ENCODE peak calls at places on chromosomes 6 and 20, in four cellular contexts. One of them, this sample, is unnamed.

GRCh38 chr6:2589171-2589661 is 161.5 kb downstream of the MYLK4 start:
- DNase-seq in GM13976: no peak
- DNase-seq in sigmoid colon: no peak
- DNase-seq in pancreas: no peak
- DNase-seq in this sample: no peak

GRCh38 chr6:107713214-107713962 is 110.7 kb downstream of the SCML4 start:
- DNase-seq in pancreas: no peak
- DNase-seq in sigmoid colon: no peak
- DNase-seq in GM13976: no peak
- DNase-seq in this sample: no peak

GRCh38 chr20:46062621-46063020 is 27.1 kb downstream of the NCOA5 start:
- DNase-seq in pancreas: no peak
- DNase-seq in GM13976: no peak
- DNase-seq in sigmoid colon: peak
- DNase-seq in this sample: no peak

GRCh38 chr6:132161283-132161682 is 210.1 kb upstream of the CCN2 start:
- DNase-seq in sigmoid colon: no peak
- DNase-seq in GM13976: no peak
- DNase-seq in pancreas: no peak
- DNase-seq in this sample: no peak

GRCh38 chr20:43983904-43984361 is 69.3 kb downstream of the TOX2 start:
- DNase-seq in GM13976: no peak
- DNase-seq in sigmoid colon: no peak
- DNase-seq in pancreas: no peak
- DNase-seq in this sample: no peak

GRCh38 chr6:390914-391558 is 516 bp upstream of the IRF4 start:
- DNase-seq in pancreas: no peak
- DNase-seq in sigmoid colon: no peak
- DNase-seq in GM13976: peak
- DNase-seq in this sample: no peak

GRCh38 chr6:37572340-37572739 is 72.6 kb upstream of the CCDC167 start:
- DNase-seq in GM13976: no peak
- DNase-seq in pancreas: no peak
- DNase-seq in sigmoid colon: no peak
- DNase-seq in this sample: no peak

GRCh38 chr6:25312703-25313102 is 33.5 kb downstream of the CARMIL1 start:
- DNase-seq in pancreas: no peak
- DNase-seq in GM13976: no peak
- DNase-seq in sigmoid colon: no peak
- DNase-seq in this sample: no peak

GRCh38 chr6:124007915-124008688 is 204.4 kb downstream of the NKAIN2 start:
- DNase-seq in pancreas: no peak
- DNase-seq in GM13976: no peak
- DNase-seq in sigmoid colon: no peak
- DNase-seq in this sample: no peak

GRCh38 chr6:156425374-156425773 is 351.8 kb upstream of the ARID1B start:
- DNase-seq in pancreas: no peak
- DNase-seq in GM13976: no peak
- DNase-seq in sigmoid colon: no peak
- DNase-seq in this sample: no peak

GRCh38 chr6:80022803-80023202 is 18.4 kb downstream of the TTK start:
- DNase-seq in pancreas: no peak
- DNase-seq in GM13976: no peak
- DNase-seq in sigmoid colon: no peak
- DNase-seq in this sample: no peak

GRCh38 chr20:59858425-59858824 is 75.0 kb downstream of the SYCP2 start:
- DNase-seq in pancreas: no peak
- DNase-seq in GM13976: no peak
- DNase-seq in sigmoid colon: no peak
- DNase-seq in this sample: no peak

GRCh38 chr20:20827992-20828597 is 115.7 kb upstream of the RALGAPA2 start:
- DNase-seq in sigmoid colon: no peak
- DNase-seq in GM13976: no peak
- DNase-seq in pancreas: no peak
- DNase-seq in this sample: no peak

GRCh38 chr6:31083742-31084354 is 28.5 kb downstream of the C6orf15 start:
- DNase-seq in sigmoid colon: no peak
- DNase-seq in GM13976: peak
- DNase-seq in pancreas: no peak
- DNase-seq in this sample: no peak

GRCh38 chr6:120108061-120108795 is 758.7 kb upstream of the MAN1A1 start:
- DNase-seq in pancreas: no peak
- DNase-seq in GM13976: no peak
- DNase-seq in sigmoid colon: no peak
- DNase-seq in this sample: no peak

GRCh38 chr6:111154981-111155380 is 67.7 kb downstream of the SLC16A10 start:
- DNase-seq in sigmoid colon: no peak
- DNase-seq in GM13976: no peak
- DNase-seq in pancreas: no peak
- DNase-seq in this sample: no peak

GRCh38 chr6:30884521-30885480 is 482 bp downstream of the DDR1 start:
- DNase-seq in sigmoid colon: peak
- DNase-seq in GM13976: peak
- DNase-seq in pancreas: peak
- DNase-seq in this sample: peak

GRCh38 chr6:35096129-35096852 is 44.8 kb downstream of the TCP11 start:
- DNase-seq in GM13976: no peak
- DNase-seq in sigmoid colon: no peak
- DNase-seq in pancreas: no peak
- DNase-seq in this sample: no peak

GRCh38 chr20:41366546-41367392 is at the start of gene EMILIN3:
- DNase-seq in GM13976: no peak
- DNase-seq in pancreas: no peak
- DNase-seq in sigmoid colon: no peak
- DNase-seq in this sample: peak

GRCh38 chr6:4844108-4844507 is 67.9 kb downstream of the CDYL start:
- DNase-seq in sigmoid colon: no peak
- DNase-seq in pancreas: no peak
- DNase-seq in GM13976: no peak
- DNase-seq in this sample: no peak
- TF ChIP-seq CTCF in sigmoid colon: no peak
- TF ChIP-seq CTCF in pancreas: no peak
- TF ChIP-seq CTCF in GM13976: no peak
- TF ChIP-seq CTCF in this sample: no peak

GRCh38 chr6:55668625-55669024 is 89.6 kb upstream of the HMGCLL1 start:
- DNase-seq in sigmoid colon: no peak
- DNase-seq in pancreas: no peak
- DNase-seq in GM13976: no peak
- DNase-seq in this sample: no peak
- TF ChIP-seq CTCF in sigmoid colon: no peak
- TF ChIP-seq CTCF in pancreas: no peak
- TF ChIP-seq CTCF in GM13976: no peak
- TF ChIP-seq CTCF in this sample: no peak

DNA sequence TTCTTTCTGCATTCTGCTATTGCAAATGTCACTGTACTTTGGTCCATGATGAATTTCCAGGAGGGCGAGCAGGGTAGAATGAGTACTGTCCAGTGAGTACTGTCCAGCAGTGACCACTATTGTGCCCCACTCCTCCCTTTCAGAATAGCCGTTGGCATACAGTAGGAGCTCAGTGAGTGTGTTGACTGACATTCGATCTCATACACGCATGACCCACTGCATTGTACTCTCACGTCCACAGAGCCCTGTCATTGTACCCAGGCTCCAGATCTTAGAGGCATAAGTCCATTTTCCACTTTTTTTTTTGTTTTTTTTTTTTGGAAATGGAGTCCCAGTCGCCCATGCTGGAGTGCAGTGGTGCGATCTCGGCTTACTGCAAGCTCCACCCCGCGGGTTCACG is 8.2 kb downstream of the DYNLRB1 start:
- DNase-seq in GM13976: no peak
- DNase-seq in pancreas: no peak
- DNase-seq in sigmoid colon: no peak
- DNase-seq in this sample: no peak
- TF ChIP-seq CTCF in GM13976: no peak
- TF ChIP-seq CTCF in pancreas: no peak
- TF ChIP-seq CTCF in sigmoid colon: no peak
- TF ChIP-seq CTCF in this sample: no peak

GRCh38 chr20:57433658-57434389 is 42.6 kb downstream of the RBM38 start:
- DNase-seq in sigmoid colon: no peak
- DNase-seq in pancreas: no peak
- DNase-seq in GM13976: no peak
- DNase-seq in this sample: no peak

GRCh38 chr20:57435498-57436222 is 44.5 kb downstream of the RBM38 start:
- DNase-seq in sigmoid colon: peak
- DNase-seq in pancreas: peak
- DNase-seq in GM13976: no peak
- DNase-seq in this sample: peak

GRCh38 chr20:57432874-57433491 is 41.8 kb downstream of the RBM38 start:
- DNase-seq in pancreas: no peak
- DNase-seq in GM13976: peak
- DNase-seq in sigmoid colon: peak
- DNase-seq in this sample: no peak

GRCh38 chr20:57435105-57435497 is 43.9 kb downstream of the RBM38 start:
- DNase-seq in pancreas: no peak
- DNase-seq in GM13976: no peak
- DNase-seq in sigmoid colon: no peak
- DNase-seq in this sample: no peak

GRCh38 chr20:57434390-57434700 is 43.1 kb downstream of the RBM38 start:
- DNase-seq in pancreas: no peak
- DNase-seq in sigmoid colon: no peak
- DNase-seq in GM13976: no peak
- DNase-seq in this sample: no peak
- TF ChIP-seq CTCF in pancreas: no peak
- TF ChIP-seq CTCF in sigmoid colon: no peak
- TF ChIP-seq CTCF in GM13976: no peak
- TF ChIP-seq CTCF in this sample: no peak

DNA sequence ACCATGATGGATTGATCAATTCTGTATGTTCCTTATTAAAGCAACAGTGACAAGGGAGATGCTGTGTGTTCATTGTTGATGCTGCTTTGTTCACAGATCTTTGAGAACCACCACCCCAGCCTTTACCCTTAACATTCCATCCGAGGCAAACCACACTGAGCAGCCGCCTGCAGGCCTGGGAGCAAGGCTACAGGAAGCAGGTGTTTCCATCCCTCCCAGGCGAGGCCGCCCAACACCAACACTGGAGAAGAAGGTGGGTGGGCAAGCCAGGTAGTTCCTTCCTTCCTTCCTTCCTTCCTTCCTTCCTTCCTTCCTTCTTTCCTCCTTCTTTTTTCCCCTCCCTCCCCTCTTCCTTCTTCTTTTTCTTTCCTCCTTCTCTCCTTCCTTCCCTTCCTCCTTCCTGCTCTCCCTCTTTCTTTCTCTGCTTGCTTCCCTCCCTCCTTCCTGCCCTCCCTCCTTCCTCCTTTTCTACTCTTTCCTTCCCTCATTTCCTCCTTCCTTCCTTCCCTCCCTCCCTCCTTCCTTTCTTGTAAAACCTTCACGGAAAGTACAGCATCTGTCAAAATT is 13.7 kb downstream of the TTLL2 start:
- DNase-seq in GM13976: no peak
- DNase-seq in sigmoid colon: no peak
- DNase-seq in pancreas: no peak
- DNase-seq in this sample: no peak
- TF ChIP-seq CTCF in GM13976: no peak
- TF ChIP-seq CTCF in sigmoid colon: no peak
- TF ChIP-seq CTCF in pancreas: no peak
- TF ChIP-seq CTCF in this sample: no peak

DNA sequence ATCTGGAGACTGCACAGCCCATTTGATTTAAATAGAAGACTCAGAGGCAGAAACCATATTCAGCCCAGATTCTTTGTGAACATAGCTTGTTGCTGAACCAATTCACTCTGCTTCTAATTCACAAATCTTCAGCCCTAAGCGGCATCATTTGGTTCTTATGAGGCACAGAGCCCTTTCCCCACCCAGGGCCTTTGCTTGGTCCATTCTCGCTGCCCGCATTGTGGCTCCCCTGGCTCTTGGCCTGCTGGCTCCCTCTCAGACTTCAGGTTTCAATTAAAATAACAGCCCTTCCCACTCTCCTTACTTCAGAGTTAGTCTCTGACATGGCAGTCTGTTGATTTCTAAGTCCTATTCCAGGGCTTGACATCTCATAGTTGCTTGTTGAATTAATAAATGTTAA is 9.4 kb upstream of the TMEM14A start:
- DNase-seq in GM13976: no peak
- DNase-seq in sigmoid colon: no peak
- DNase-seq in pancreas: no peak
- DNase-seq in this sample: no peak
- TF ChIP-seq CTCF in GM13976: no peak
- TF ChIP-seq CTCF in sigmoid colon: no peak
- TF ChIP-seq CTCF in pancreas: no peak
- TF ChIP-seq CTCF in this sample: no peak

DNA sequence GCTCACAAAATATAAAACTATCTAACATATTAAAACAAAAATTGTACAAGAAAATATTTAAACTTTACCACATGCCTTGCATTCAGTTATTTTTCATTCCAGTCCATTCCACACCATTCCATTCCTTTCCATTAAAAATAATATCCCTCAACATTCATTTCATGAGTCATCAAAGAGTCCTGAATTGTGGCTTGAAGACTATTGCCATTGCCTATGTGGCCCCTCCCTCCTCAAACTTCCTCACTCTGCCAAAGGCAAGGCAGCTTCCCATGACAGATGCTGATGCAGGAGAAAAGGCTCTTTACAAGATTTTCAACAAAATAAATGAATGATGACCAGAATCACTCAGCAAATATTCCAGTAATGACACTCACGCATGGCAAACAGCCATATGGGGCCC is 31.7 kb downstream of the IL20RA start:
- DNase-seq in GM13976: no peak
- DNase-seq in pancreas: no peak
- DNase-seq in sigmoid colon: no peak
- DNase-seq in this sample: no peak
- TF ChIP-seq CTCF in GM13976: no peak
- TF ChIP-seq CTCF in pancreas: no peak
- TF ChIP-seq CTCF in sigmoid colon: no peak
- TF ChIP-seq CTCF in this sample: no peak

DNA sequence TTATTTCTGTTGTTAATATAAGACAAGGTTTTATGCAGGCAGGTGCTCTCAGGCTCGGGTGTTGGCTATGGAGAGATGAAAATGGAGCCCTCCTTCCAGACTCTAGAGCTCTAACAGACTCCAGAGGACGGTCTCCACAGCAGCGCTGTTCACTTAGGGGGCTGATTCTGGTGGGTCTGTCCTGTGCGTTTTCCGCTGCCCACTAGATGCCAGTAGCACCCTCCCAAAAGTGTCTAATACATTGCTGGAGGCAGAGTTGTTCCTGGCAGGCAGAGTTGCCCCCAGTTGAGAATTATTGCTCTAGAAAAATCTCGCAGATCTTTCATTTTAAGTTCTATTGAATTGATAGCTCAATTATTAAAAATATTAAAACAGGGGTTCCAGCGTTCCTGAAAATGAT is 109.9 kb downstream of the MAP3K4 start:
- DNase-seq in pancreas: no peak
- DNase-seq in GM13976: no peak
- DNase-seq in sigmoid colon: no peak
- DNase-seq in this sample: no peak
- TF ChIP-seq CTCF in pancreas: no peak
- TF ChIP-seq CTCF in GM13976: peak
- TF ChIP-seq CTCF in sigmoid colon: no peak
- TF ChIP-seq CTCF in this sample: no peak

GRCh38 chr6:16761469-16762264 is 407 bp upstream of the ATXN1 start:
- DNase-seq in GM13976: peak
- DNase-seq in sigmoid colon: peak
- DNase-seq in pancreas: peak
- DNase-seq in this sample: peak
- TF ChIP-seq CTCF in GM13976: peak
- TF ChIP-seq CTCF in sigmoid colon: no peak
- TF ChIP-seq CTCF in pancreas: no peak
- TF ChIP-seq CTCF in this sample: no peak

GRCh38 chr6:167350731-167351655 is 26.1 kb downstream of the TTLL2 start:
- DNase-seq in pancreas: peak
- DNase-seq in GM13976: peak
- DNase-seq in sigmoid colon: peak
- DNase-seq in this sample: peak
- TF ChIP-seq CTCF in pancreas: peak
- TF ChIP-seq CTCF in GM13976: peak
- TF ChIP-seq CTCF in sigmoid colon: peak
- TF ChIP-seq CTCF in this sample: peak

This sample was measured in mesothelial cell of epicardium.